ENCODE peak calls at places on chromosomes 12 and 14, in eight cellular contexts. W is kidney; X is CD4-positive, alpha-beta memory T cell; C is testis; B is upper lobe of right lung; Z is uterus; K is cardiac muscle cell; J is thoracic aorta. F is an unnamed sample.

GRCh38 chr14:79281244-79282199 is 929.8 kb downstream of the DIO2 start:
- DNase-seq in W (no peak), X (no peak), C (no peak), B (no peak), Z (no peak), K (peak; percentile 34), J (no peak), F (no peak)

GRCh38 chr12:33581613-33582122 is 142.0 kb upstream of the SYT10 start:
- DNase-seq in W (no peak), X (no peak), C (no peak), B (no peak), Z (no peak), K (no peak), J (no peak), F (no peak)

GRCh38 chr14:105143451-105144230 is 24.9 kb downstream of the JAG2 start:
- DNase-seq in W (peak; percentile 62), X (peak; percentile 14), C (no peak), B (no peak), Z (no peak), K (no peak), J (no peak), F (no peak)

GRCh38 chr12:40692617-40693502 is 621 bp downstream of the CNTN1 start:
- DNase-seq in W (peak; percentile 78), X (no peak), C (peak; percentile 50), B (peak; percentile 75), Z (peak; percentile 15), K (peak; percentile 47), J (no peak), F (no peak)

GRCh38 chr14:91714805-91715204 is 17.1 kb downstream of the CATSPERB start:
- DNase-seq in W (no peak), X (no peak), C (no peak), B (no peak), Z (no peak), K (no peak), J (no peak), F (no peak)

GRCh38 chr14:31124197-31124596 is 83.4 kb downstream of the HECTD1 start:
- DNase-seq in W (no peak), X (peak; percentile 69), C (no peak), B (no peak), Z (no peak), K (no peak), J (no peak), F (no peak)

GRCh38 chr12:105912911-105913514 is 225.7 kb downstream of the NUAK1 start:
- DNase-seq in W (no peak), X (no peak), C (no peak), B (no peak), Z (no peak), K (no peak), J (no peak), F (peak; percentile 85)

GRCh38 chr12:77914089-77914488 is 83.4 kb downstream of the NAV3 start:
- DNase-seq in W (no peak), X (no peak), C (no peak), B (no peak), Z (no peak), K (no peak), J (no peak), F (no peak)

GRCh38 chr12:54195736-54196347 is 7.1 kb upstream of the SMUG1 start:
- DNase-seq in W (no peak), X (no peak), C (no peak), B (no peak), Z (no peak), K (no peak), J (no peak), F (no peak)

GRCh38 chr12:49032679-49033447 is 14.3 kb upstream of the PRKAG1 start:
- DNase-seq in W (peak; percentile 56), X (no peak), C (no peak), B (no peak), Z (no peak), K (no peak), J (no peak), F (no peak)

GRCh38 chr12:49030119-49030518 is 11.5 kb upstream of the PRKAG1 start:
- DNase-seq in W (peak; percentile 38), X (no peak), C (no peak), B (no peak), Z (no peak), K (no peak), J (no peak), F (no peak)

GRCh38 chr12:49032276-49032675 is 13.7 kb upstream of the PRKAG1 start:
- DNase-seq in W (peak; percentile 40), X (no peak), C (no peak), B (no peak), Z (no peak), K (no peak), J (no peak), F (peak; percentile 35)

GRCh38 chr12:49030714-49031572 is 12.4 kb upstream of the PRKAG1 start:
- DNase-seq in W (peak; percentile 69), X (no peak), C (no peak), B (no peak), Z (no peak), K (no peak), J (no peak), F (no peak)

DNA sequence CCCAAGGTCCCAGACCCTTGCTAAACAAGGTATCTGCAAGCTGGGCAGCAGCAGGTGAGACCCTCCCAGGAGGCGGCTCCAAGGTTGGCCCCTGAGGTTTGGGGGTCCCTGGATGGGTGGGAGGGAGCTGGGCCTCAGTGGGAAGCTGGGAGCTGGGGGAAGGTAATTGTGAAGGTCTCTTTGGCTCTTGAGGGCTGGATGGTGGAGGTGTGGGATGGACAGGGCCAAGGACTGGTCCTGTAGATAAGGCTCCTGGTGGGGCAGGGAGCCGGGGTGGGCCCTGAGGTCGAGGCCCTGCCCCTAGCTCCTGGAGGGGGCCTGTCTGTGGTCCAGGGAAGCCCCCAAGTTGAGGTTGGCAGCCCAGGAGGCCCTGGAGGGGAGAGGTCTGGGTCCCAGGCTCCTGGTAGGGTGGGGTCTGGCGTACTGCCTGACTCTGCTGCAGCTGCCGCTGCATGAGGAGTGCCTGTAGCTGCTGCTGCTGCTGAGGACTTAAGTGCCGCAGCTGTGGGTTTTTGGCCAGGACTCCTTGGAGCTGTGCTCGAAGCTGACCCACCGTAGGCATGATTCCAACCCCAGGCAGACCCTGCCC is 13.1 kb upstream of the PRKAG1 start:
- DNase-seq in W (peak; percentile 67), X (no peak), C (no peak), B (no peak), Z (no peak), K (no peak), J (no peak), F (no peak)
- H3K27ac ChIP-seq in W (no peak overlapping the region), X (no peak overlapping the region), C (no peak overlapping the region), B (peak overlapping the region; percentile 36), Z (no peak overlapping the region), K (no peak overlapping the region), J (no peak overlapping the region), F (no peak overlapping the region)

GRCh38 chr12:126789963-126790362 is 1477.0 kb upstream of the TMEM132C start:
- DNase-seq in W (no peak), X (no peak), C (no peak), B (no peak), Z (no peak), K (no peak), J (no peak), F (no peak)

GRCh38 chr12:126792411-126792810 is 1474.6 kb upstream of the TMEM132C start:
- DNase-seq in W (no peak), X (no peak), C (no peak), B (no peak), Z (no peak), K (no peak), J (no peak), F (no peak)

GRCh38 chr12:126791122-126791521 is 1475.8 kb upstream of the TMEM132C start:
- DNase-seq in W (no peak), X (no peak), C (no peak), B (no peak), Z (no peak), K (no peak), J (no peak), F (no peak)
- H3K9me3 ChIP-seq in W (no peaks in the 10 kb centered on the region), X (no peaks in the 10 kb centered on the region), C (no peaks in the 10 kb centered on the region), B (no peaks in the 10 kb centered on the region), Z (no peaks in the 10 kb centered on the region), K (no peaks in the 10 kb centered on the region), J (no peaks in the 10 kb centered on the region), F (no peaks in the 10 kb centered on the region)

GRCh38 chr14:75250800-75251199 is 27.8 kb upstream of the FOS start:
- DNase-seq in W (no peak), X (no peak), C (no peak), B (no peak), Z (no peak), K (no peak), J (no peak), F (no peak)
- H3K27ac ChIP-seq in W (no peak overlapping the region), X (peak overlapping the region; percentile 80), C (no peak overlapping the region), B (no peak overlapping the region), Z (no peak overlapping the region), K (no peak overlapping the region), J (no peak overlapping the region), F (no peak overlapping the region)

DNA sequence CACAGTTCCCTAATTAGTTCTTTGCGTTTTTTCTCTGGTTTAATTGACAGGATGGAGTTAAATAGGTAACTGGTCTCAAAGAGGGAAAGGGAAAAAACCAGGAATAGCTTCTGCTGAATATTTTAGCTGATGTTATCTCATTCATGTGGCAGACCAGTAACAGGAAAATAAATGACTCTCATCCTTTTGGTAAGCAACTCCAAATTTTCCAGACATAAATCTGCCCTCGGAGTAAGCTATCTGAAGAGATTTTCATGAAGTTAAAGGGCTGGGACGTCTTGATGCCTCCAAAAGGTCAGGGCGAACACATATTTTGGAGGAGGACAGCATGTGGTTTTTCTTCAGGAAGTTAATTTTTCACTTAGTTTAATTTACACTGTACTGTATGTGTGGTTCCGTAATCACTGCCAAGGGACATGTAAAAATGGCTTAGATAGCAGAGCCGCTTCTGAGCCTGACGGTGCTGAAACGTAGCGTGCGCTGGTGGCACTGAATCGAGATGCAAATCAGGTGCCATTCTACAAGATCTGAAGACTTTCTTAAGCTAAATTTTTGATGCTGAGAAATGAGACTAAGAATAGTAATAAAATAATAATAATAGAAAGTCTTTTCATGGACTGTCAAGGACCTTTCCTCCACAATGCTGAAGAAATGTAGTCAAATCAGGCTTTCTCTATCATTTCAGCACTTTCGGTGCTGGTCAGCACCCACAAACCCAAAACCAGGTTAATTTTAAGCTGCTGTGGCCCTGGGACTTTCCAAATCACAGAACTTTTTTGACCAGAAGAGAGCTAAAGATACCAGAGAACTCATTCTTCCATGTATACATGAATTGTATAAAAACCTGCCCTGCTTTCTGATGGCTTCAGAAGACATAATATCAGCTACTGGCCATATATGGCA is 183.2 kb upstream of the LMO3 start:
- DNase-seq in W (no peak), X (no peak), C (no peak), B (no peak), Z (no peak), K (peak; percentile 38), J (no peak), F (no peak)
- H3K9me3 ChIP-seq in W (no peaks in the 10 kb centered on the region), X (no peaks in the 10 kb centered on the region), C (no peaks in the 10 kb centered on the region), B (no peaks in the 10 kb centered on the region), Z (no peaks in the 10 kb centered on the region), K (no peaks in the 10 kb centered on the region), J (no peaks in the 10 kb centered on the region), F (no peaks in the 10 kb centered on the region)